ENCODE peak calls at places on chromosomes 7 and 10, in eight cellular contexts. One of them, this sample, is unnamed.

GRCh38 chr7:138030679-138031351 is 28.9 kb upstream of the CREB3L2 start:
- DNase-seq in H1: no peak
- DNase-seq in HCT116: no peak
- DNase-seq in endothelial cell of umbilical vein: no peak
- DNase-seq in K562: no peak
- DNase-seq in HepG2: no peak
- DNase-seq in A549: no peak
- DNase-seq in GM12878: no peak
- DNase-seq in this sample: no peak

GRCh38 chr10:78212134-78212785 is 178.6 kb downstream of the RPS24 start:
- DNase-seq in HCT116: no peak
- DNase-seq in HepG2: no peak
- DNase-seq in GM12878: no peak
- DNase-seq in H1: no peak
- DNase-seq in A549: no peak
- DNase-seq in K562: no peak
- DNase-seq in endothelial cell of umbilical vein: no peak
- DNase-seq in this sample: no peak

GRCh38 chr10:86113044-86113443 is 253.6 kb downstream of the GRID1 start:
- DNase-seq in K562: no peak
- DNase-seq in HCT116: no peak
- DNase-seq in A549: no peak
- DNase-seq in endothelial cell of umbilical vein: no peak
- DNase-seq in GM12878: no peak
- DNase-seq in HepG2: no peak
- DNase-seq in H1: no peak
- DNase-seq in this sample: no peak

GRCh38 chr7:8065356-8065813 is 96.8 kb downstream of the GLCCI1 start:
- DNase-seq in GM12878: no peak
- DNase-seq in HCT116: no peak
- DNase-seq in HepG2: no peak
- DNase-seq in A549: no peak
- DNase-seq in K562: no peak
- DNase-seq in H1: no peak
- DNase-seq in endothelial cell of umbilical vein: no peak
- DNase-seq in this sample: no peak

GRCh38 chr10:3424102-3424803 is 251.7 kb upstream of the PITRM1 start:
- DNase-seq in K562: no peak
- DNase-seq in endothelial cell of umbilical vein: peak
- DNase-seq in GM12878: no peak
- DNase-seq in HepG2: no peak
- DNase-seq in HCT116: peak
- DNase-seq in A549: no peak
- DNase-seq in H1: no peak
- DNase-seq in this sample: peak

GRCh38 chr10:46548781-46549090 is 7.7 kb downstream of the GPRIN2 start:
- DNase-seq in K562: no peak
- DNase-seq in H1: peak
- DNase-seq in A549: no peak
- DNase-seq in HCT116: no peak
- DNase-seq in HepG2: no peak
- DNase-seq in GM12878: no peak
- DNase-seq in endothelial cell of umbilical vein: no peak
- DNase-seq in this sample: no peak

GRCh38 chr10:11441151-11441535 is 170.3 kb downstream of the USP6NL start:
- DNase-seq in HepG2: no peak
- DNase-seq in GM12878: no peak
- DNase-seq in HCT116: no peak
- DNase-seq in endothelial cell of umbilical vein: no peak
- DNase-seq in A549: no peak
- DNase-seq in K562: no peak
- DNase-seq in H1: peak
- DNase-seq in this sample: no peak

GRCh38 chr10:99967961-99968360 is 41.8 kb downstream of the DNMBP start:
- DNase-seq in H1: no peak
- DNase-seq in HCT116: no peak
- DNase-seq in GM12878: no peak
- DNase-seq in endothelial cell of umbilical vein: no peak
- DNase-seq in HepG2: no peak
- DNase-seq in A549: no peak
- DNase-seq in K562: no peak
- DNase-seq in this sample: no peak

GRCh38 chr10:78464856-78465221 is 431.2 kb downstream of the RPS24 start:
- DNase-seq in HepG2: no peak
- DNase-seq in H1: no peak
- DNase-seq in A549: no peak
- DNase-seq in GM12878: no peak
- DNase-seq in endothelial cell of umbilical vein: no peak
- DNase-seq in K562: no peak
- DNase-seq in HCT116: no peak
- DNase-seq in this sample: no peak

GRCh38 chr7:143492043-143492471 is 14.4 kb downstream of the TAS2R41 start:
- DNase-seq in endothelial cell of umbilical vein: peak
- DNase-seq in A549: no peak
- DNase-seq in HepG2: no peak
- DNase-seq in H1: no peak
- DNase-seq in GM12878: no peak
- DNase-seq in K562: peak
- DNase-seq in HCT116: peak
- DNase-seq in this sample: peak

GRCh38 chr7:140182917-140183316 is 6.1 kb upstream of the KDM7A start:
- DNase-seq in HepG2: no peak
- DNase-seq in A549: no peak
- DNase-seq in GM12878: no peak
- DNase-seq in H1: no peak
- DNase-seq in K562: no peak
- DNase-seq in endothelial cell of umbilical vein: no peak
- DNase-seq in HCT116: no peak
- DNase-seq in this sample: no peak

GRCh38 chr7:76233538-76234281 is 32.0 kb downstream of the SRRM3 start:
- DNase-seq in HCT116: no peak
- DNase-seq in K562: peak
- DNase-seq in endothelial cell of umbilical vein: no peak
- DNase-seq in H1: peak
- DNase-seq in A549: no peak
- DNase-seq in GM12878: no peak
- DNase-seq in HepG2: no peak
- DNase-seq in this sample: no peak

GRCh38 chr7:49327155-49327554 is 402.8 kb downstream of the CDC14C start:
- DNase-seq in endothelial cell of umbilical vein: no peak
- DNase-seq in HCT116: no peak
- DNase-seq in GM12878: no peak
- DNase-seq in HepG2: no peak
- DNase-seq in A549: no peak
- DNase-seq in H1: no peak
- DNase-seq in K562: no peak
- DNase-seq in this sample: no peak

GRCh38 chr10:132481690-132482089 is 55.9 kb upstream of the INPP5A start:
- DNase-seq in GM12878: no peak
- DNase-seq in HCT116: no peak
- DNase-seq in H1: no peak
- DNase-seq in A549: no peak
- DNase-seq in HepG2: no peak
- DNase-seq in K562: no peak
- DNase-seq in endothelial cell of umbilical vein: no peak
- DNase-seq in this sample: no peak

DNA sequence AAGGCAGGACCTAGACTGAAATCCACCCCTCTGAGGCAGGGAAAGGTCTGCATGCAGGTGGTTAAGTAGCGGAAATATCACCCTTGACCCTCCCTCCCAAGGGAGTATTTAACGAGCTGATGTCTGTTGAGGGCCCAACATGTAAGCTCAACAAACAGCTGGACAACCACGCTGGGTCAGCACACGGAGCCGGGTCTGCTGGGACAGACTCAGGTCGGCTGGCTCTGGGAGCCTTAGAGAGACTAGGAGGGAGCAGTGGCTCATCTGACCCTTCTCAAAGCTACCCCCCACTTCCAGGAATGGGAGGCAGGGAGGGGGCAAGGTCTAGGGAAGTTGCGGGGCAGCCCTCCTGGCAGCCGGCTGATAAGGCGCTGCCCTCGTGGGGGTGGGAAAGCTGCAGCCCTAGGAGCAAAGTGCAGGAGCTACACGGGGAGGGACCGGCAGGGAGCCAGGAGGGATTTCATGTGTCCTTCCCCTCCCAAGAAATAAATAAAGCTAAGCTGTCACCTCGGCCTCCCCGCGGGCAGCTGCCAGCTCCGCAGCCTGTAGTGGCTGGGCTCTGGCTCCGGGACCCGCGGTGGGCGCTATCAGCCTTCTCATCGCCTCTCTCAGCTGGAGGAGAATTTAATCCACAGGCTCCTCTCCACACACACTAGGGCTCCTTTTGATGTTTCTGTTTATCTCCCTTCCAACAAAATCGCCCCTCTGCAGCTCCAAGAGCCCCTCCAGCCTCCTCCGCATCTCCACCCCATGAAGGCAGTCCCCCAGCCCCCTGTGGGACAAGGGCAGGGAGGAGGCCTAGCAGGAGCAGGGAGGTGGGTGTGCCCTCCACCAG is 80.8 kb downstream of the C10orf105 start:
- DNase-seq in K562: peak
- DNase-seq in GM12878: no peak
- DNase-seq in A549: no peak
- DNase-seq in H1: no peak
- DNase-seq in HCT116: no peak
- DNase-seq in endothelial cell of umbilical vein: no peak
- DNase-seq in HepG2: peak
- DNase-seq in this sample: peak
- TF ChIP-seq POLR2A in K562: peak
- TF ChIP-seq POLR2A in GM12878: no peak
- TF ChIP-seq POLR2A in A549: no peak
- TF ChIP-seq POLR2A in H1: no peak
- TF ChIP-seq POLR2A in HCT116: no peak
- TF ChIP-seq POLR2A in endothelial cell of umbilical vein: no peak
- TF ChIP-seq POLR2A in HepG2: peak
- TF ChIP-seq POLR2A in this sample: no peak

DNA sequence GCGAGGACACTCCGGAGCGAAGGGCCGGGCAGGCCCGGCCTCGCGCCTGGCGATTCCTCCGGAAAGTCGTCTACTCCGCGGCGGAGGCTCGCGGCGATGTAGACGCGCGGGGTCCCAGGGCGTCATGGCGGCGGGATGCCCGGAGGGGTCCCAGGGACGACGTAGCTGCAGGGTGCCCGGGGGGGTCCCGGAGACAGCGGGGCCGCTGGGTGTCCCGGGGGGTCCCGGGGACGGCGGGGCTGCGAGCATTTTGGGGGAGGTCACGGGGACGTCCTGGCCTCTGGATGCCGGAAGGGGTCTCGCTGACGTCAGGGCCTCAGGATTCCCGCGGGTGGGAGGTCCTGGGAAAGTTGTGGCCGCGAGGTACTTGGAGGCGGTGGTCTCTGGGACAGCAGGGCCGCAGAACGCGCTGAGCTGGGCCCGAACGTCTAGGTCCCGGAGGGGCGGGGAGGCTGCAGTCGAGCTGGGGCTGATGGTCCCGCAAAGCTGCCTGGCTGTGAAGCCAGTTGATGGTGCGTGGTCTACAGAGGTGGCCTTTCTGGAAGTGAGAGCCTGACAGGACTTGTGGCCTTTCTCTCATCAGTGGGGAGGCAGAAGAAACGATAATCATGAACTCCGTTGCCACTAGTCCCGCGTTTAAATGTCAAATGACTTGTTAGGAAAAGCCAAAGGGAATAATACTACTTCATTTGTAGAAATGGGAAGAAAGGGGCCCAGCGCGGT is 637 bp downstream of the HSPA14 start:
- DNase-seq in HCT116: no peak
- DNase-seq in endothelial cell of umbilical vein: peak
- DNase-seq in GM12878: no peak
- DNase-seq in A549: peak
- DNase-seq in HepG2: peak
- DNase-seq in H1: peak
- DNase-seq in K562: peak
- DNase-seq in this sample: peak
- TF ChIP-seq MAX in HCT116: no peak
- TF ChIP-seq MAX in endothelial cell of umbilical vein: no peak
- TF ChIP-seq MAX in GM12878: no peak
- TF ChIP-seq MAX in A549: no peak
- TF ChIP-seq MAX in HepG2: peak
- TF ChIP-seq MAX in H1: no peak
- TF ChIP-seq MAX in K562: peak
- TF ChIP-seq MAX in this sample: no peak

DNA sequence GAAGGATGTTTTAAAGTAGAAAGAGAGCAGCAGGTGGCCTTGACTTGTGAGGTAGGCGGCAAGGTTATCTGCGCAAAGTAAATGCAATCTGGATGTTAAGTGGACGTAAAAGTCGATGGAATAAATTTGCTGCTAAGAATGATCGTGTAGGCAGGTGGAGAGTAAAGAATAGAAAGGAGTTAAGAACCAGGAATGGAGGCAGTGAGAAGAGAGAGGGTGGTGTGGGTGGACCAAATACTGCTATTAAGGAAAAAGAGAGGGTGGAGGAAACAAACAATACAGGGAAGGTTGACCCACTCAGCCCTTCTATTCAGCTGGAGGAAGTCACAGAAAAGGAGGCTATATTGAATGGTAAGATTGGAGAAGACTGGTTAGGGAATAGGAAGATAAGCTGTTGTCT is 1.9 kb upstream of the CUL1 start:
- DNase-seq in GM12878: no peak
- DNase-seq in K562: no peak
- DNase-seq in HepG2: no peak
- DNase-seq in H1: no peak
- DNase-seq in endothelial cell of umbilical vein: peak
- DNase-seq in A549: no peak
- DNase-seq in HCT116: no peak
- DNase-seq in this sample: no peak
- H3K4me3 ChIP-seq in GM12878: no peak
- H3K4me3 ChIP-seq in K562: no peak
- H3K4me3 ChIP-seq in HepG2: no peak
- H3K4me3 ChIP-seq in H1: no peak
- H3K4me3 ChIP-seq in endothelial cell of umbilical vein: no peak
- H3K4me3 ChIP-seq in A549: no peak
- H3K4me3 ChIP-seq in HCT116: no peak
- H3K4me3 ChIP-seq in this sample: no peak

DNA sequence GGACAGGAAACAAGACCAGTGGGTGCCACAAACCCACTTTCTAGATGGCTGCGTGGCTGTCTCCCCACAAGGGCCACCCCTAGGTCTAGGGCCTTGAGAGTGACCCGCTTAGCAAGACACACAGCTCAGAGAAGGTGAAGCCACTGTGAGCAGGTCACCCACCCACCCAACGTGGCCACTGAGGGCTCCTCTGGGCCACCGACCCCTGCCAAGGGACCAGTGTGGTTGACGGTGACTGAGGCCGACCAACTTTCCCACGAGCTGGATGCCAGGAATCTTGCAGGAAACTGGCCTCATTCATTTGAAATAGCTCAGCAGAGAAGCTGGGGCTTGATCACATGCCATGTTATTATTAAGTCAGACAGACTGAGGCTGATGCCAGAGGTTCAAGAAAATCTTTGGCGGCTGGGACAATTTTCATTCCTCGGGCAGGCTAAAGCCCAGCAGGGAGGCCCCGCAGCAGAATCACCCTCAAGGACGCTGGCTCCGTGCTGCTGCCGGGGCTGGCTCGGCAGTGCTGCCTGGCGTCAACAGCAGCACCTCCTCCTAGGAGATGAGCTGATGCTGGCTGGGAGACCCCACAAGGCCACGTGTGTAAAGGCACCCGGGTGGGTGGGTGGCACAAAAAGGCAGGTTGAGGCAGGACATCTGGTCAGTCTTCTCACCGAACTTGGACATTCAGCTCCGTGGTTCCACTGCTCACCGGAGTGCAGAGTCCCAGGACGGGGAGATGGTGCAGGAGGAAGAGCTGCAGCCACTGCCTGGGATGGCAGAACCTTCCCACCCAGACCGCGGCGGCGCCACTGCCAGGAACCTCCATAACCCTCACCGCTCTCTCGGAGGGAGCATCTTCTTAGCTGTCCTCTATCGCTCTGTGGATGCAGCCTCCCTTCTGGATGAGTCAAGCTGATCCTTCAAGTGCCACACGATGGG is 57.8 kb downstream of the ZRANB1 start:
- DNase-seq in HCT116: no peak
- DNase-seq in HepG2: no peak
- DNase-seq in A549: no peak
- DNase-seq in endothelial cell of umbilical vein: peak
- DNase-seq in K562: no peak
- DNase-seq in H1: no peak
- DNase-seq in GM12878: no peak
- DNase-seq in this sample: no peak
- TF ChIP-seq POLR2A in HCT116: no peak
- TF ChIP-seq POLR2A in HepG2: no peak
- TF ChIP-seq POLR2A in A549: no peak
- TF ChIP-seq POLR2A in endothelial cell of umbilical vein: no peak
- TF ChIP-seq POLR2A in K562: no peak
- TF ChIP-seq POLR2A in H1: no peak
- TF ChIP-seq POLR2A in GM12878: no peak
- TF ChIP-seq POLR2A in this sample: no peak